ENCODE peak calls at places on chromosomes 7 and 10, in nine cellular contexts. G is amygdala; I is CD8-positive, alpha-beta memory T cell; N is psoas muscle; H is right atrium auricular region; Z is T-helper 2 cell; Q is activated gamma-delta T cell; E is amniotic stem cell; V is left kidney. X is an unnamed sample.

GRCh38 chr10:104403625-104404024 is 50.0 kb downstream of the CFAP58 start:
- DNase-seq in Z (no peak), V (no peak), N (no peak), E (no peak), G (no peak), H (no peak), Q (no peak), I (no peak), X (no peak)

GRCh38 chr7:101559586-101559985 is 69.5 kb downstream of the MYL10 start:
- DNase-seq in N (peak), Z (no peak), V (no peak), E (no peak), G (no peak), H (no peak), Q (no peak), I (no peak), X (no peak)

GRCh38 chr10:536935-537334 is 152.5 kb downstream of the DIP2C start:
- DNase-seq in Z (no peak), Q (no peak), E (no peak), G (no peak), I (no peak), H (no peak), V (no peak), N (no peak), X (no peak)

GRCh38 chr10:129888784-129889616 is 75.1 kb downstream of the EBF3 start:
- DNase-seq in E (no peak), Z (peak), I (no peak), N (peak), Q (no peak), V (peak), H (peak), G (no peak), X (no peak)

GRCh38 chr7:45001138-45001694 is 1.2 kb downstream of the CCM2 start:
- DNase-seq in H (no peak), Q (no peak), E (no peak), N (no peak), I (peak), Z (peak), V (peak), G (no peak), X (peak)

GRCh38 chr10:43299579-43299978 is 32.7 kb upstream of the RASGEF1A start:
- DNase-seq in Z (peak), Q (no peak), I (no peak), V (no peak), H (no peak), G (no peak), N (no peak), E (no peak), X (no peak)

GRCh38 chr10:76115471-76116155 is 684.2 kb downstream of the LRMDA start:
- DNase-seq in I (no peak), N (peak), Q (no peak), H (no peak), Z (no peak), G (no peak), E (no peak), V (peak), X (no peak)

GRCh38 chr10:96606216-96606615 is 19.4 kb upstream of the TM9SF3 start:
- DNase-seq in N (no peak), Q (no peak), H (no peak), I (no peak), E (no peak), G (no peak), Z (no peak), V (no peak), X (no peak)

GRCh38 chr10:97648557-97649404 is 8.3 kb downstream of the PI4K2A start:
- DNase-seq in Q (no peak), G (peak), Z (peak), N (no peak), V (no peak), E (peak), I (peak), H (no peak), X (peak)

GRCh38 chr10:87935290-87936141 is 72.1 kb downstream of the PTEN start:
- DNase-seq in N (no peak), V (no peak), Z (no peak), H (no peak), G (no peak), E (no peak), Q (no peak), I (no peak), X (no peak)

GRCh38 chr10:31708513-31708912 is 220.1 kb downstream of the ARHGAP12 start:
- DNase-seq in N (peak), Z (no peak), H (no peak), Q (no peak), V (no peak), G (no peak), I (no peak), E (no peak), X (no peak)

GRCh38 chr7:1733206-1733907 is 63.3 kb downstream of the ELFN1 start:
- DNase-seq in Z (peak), I (no peak), Q (no peak), H (no peak), N (peak), E (no peak), G (no peak), V (no peak), X (no peak)

GRCh38 chr10:133162178-133162909 is 2.3 kb downstream of the KNDC1 start:
- DNase-seq in G (peak), V (no peak), N (no peak), E (no peak), Q (no peak), I (no peak), H (no peak), Z (no peak), X (no peak)

GRCh38 chr10:109978481-109978880 is 29.3 kb upstream of the ADD3 start:
- DNase-seq in G (no peak), E (no peak), N (no peak), Z (peak), I (peak), H (no peak), V (no peak), Q (no peak), X (no peak)

GRCh38 chr7:47332681-47333080 is 249.2 kb downstream of the TNS3 start:
- DNase-seq in Z (no peak), I (no peak), G (no peak), E (no peak), N (no peak), Q (no peak), H (peak), V (no peak), X (no peak)

GRCh38 chr10:104326991-104327610 is 11.2 kb downstream of the ITPRIP start:
- DNase-seq in I (no peak), Q (no peak), N (no peak), G (no peak), V (no peak), Z (no peak), E (no peak), H (no peak), X (no peak)

GRCh38 chr10:27723436-27723835 is 22.2 kb downstream of the MKX start:
- DNase-seq in H (no peak), V (no peak), Z (no peak), E (no peak), N (no peak), Q (no peak), I (no peak), G (no peak), X (no peak)

GRCh38 chr7:44065431-44066110 is at the start of gene PGAM2:
- DNase-seq in H (peak), V (peak), N (peak), I (no peak), Q (no peak), G (peak), E (no peak), Z (peak), X (no peak)

X was measured in foreskin keratinocyte.